ENCODE peak calls at places on chromosomes 6 and 20, in eight cellular contexts. G is effector memory CD4-positive, alpha-beta T cell; E is GM23248; L is RWPE2; Z is stomach; U is pancreas; D is CD4-positive, CD25-positive, alpha-beta regulatory T cell; P is psoas muscle. R is an unnamed sample.
A peak's percentile ranks its signal among the peaks of the same experiment; 100 is the strongest.

GRCh38 chr6:125296461-125296860 is 5.3 kb downstream of the HDDC2 start:
- DNase-seq in G (no peak), E (peak; percentile 57), L (no peak), Z (no peak), U (no peak), D (no peak), P (no peak), R (no peak)

GRCh38 chr6:39681566-39682250 is 43.5 kb downstream of the KIF6 start:
- DNase-seq in G (no peak), E (peak; percentile 56), L (no peak), Z (no peak), U (no peak), D (no peak), P (no peak), R (no peak)

GRCh38 chr6:137723273-137724017 is 143.6 kb upstream of the TNFAIP3 start:
- DNase-seq in G (no peak), E (no peak), L (no peak), Z (no peak), U (no peak), D (no peak), P (no peak), R (no peak)

GRCh38 chr20:36604952-36605308 is 649 bp upstream of the RAB5IF start:
- DNase-seq in G (peak; percentile 51), E (no peak), L (peak; percentile 87), Z (peak; percentile 41), U (peak; percentile 38), D (peak; percentile 42), P (peak; percentile 59), R (peak; percentile 59)

GRCh38 chr20:40563296-40563950 is 125.6 kb downstream of the MAFB start:
- DNase-seq in G (no peak), E (peak; percentile 37), L (peak; percentile 100), Z (peak; percentile 71), U (no peak), D (no peak), P (no peak), R (no peak)

GRCh38 chr20:34751453-34751852 is 47.3 kb downstream of the TP53INP2 start:
- DNase-seq in G (no peak), E (no peak), L (no peak), Z (no peak), U (no peak), D (no peak), P (no peak), R (no peak)

GRCh38 chr6:170052991-170053821 is 237.7 kb downstream of the DLL1 start:
- DNase-seq in G (no peak), E (no peak), L (peak; percentile 51), Z (peak; percentile 19), U (no peak), D (no peak), P (peak; percentile 49), R (peak; percentile 42)

GRCh38 chr6:155177369-155177961 is 86.3 kb upstream of the CLDN20 start:
- DNase-seq in G (no peak), E (peak; percentile 78), L (no peak), Z (peak; percentile 38), U (no peak), D (peak; percentile 14), P (no peak), R (no peak)

GRCh38 chr6:73121421-73121993 is 103.8 kb downstream of the KHDC1L start:
- DNase-seq in G (no peak), E (peak; percentile 66), L (no peak), Z (no peak), U (no peak), D (no peak), P (no peak), R (no peak)

GRCh38 chr6:113623124-113623523 is 234.0 kb upstream of the MARCKS start:
- DNase-seq in G (no peak), E (no peak), L (no peak), Z (no peak), U (no peak), D (no peak), P (no peak), R (no peak)

GRCh38 chr6:83429857-83430605 is 820 bp downstream of the ME1 start:
- DNase-seq in G (no peak), E (peak; percentile 53), L (no peak), Z (peak; percentile 32), U (peak; percentile 21), D (no peak), P (no peak), R (no peak)

GRCh38 chr20:58714923-58715708 is 22.5 kb downstream of the NPEPL1 start:
- DNase-seq in G (no peak), E (no peak), L (peak; percentile 79), Z (no peak), U (peak; percentile 9), D (no peak), P (peak; percentile 29), R (no peak)

GRCh38 chr6:158869010-158869603 is 49.9 kb upstream of the EZR start:
- DNase-seq in G (no peak), E (no peak), L (no peak), Z (no peak), U (no peak), D (no peak), P (no peak), R (no peak)

GRCh38 chr20:62603907-62604785 is 38.2 kb upstream of the SLCO4A1 start:
- DNase-seq in G (no peak), E (no peak), L (no peak), Z (no peak), U (no peak), D (no peak), P (peak; percentile 38), R (no peak)

GRCh38 chr6:114941078-114941477 is 598.3 kb upstream of the HS3ST5 start:
- DNase-seq in G (no peak), E (no peak), L (no peak), Z (no peak), U (no peak), D (no peak), P (no peak), R (no peak)

DNA sequence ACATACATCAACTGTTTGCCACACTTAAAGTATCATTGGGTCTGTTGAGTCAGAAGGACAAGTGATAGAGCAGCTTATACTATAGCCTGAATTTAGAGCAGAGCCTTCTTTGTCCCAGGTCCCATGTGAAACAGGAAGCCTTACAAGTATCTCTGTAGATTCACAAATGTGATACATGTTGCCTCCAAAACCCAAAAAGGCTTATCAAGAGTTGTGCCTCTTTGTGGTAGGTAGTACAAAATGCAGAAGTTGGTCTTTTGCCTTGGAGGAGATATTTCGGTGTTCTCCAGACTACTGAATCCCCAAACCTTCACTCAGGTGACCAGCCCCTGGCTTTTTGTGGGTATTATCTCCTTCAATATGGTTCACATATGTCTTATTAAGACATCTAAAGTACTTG is 172.8 kb upstream of the PROKR2 start:
- DNase-seq in G (no peak), E (no peak), L (no peak), Z (no peak), U (no peak), D (no peak), P (no peak), R (no peak)
- H3K4me3 ChIP-seq in G (no peak overlapping the region), E (no peak overlapping the region), L (no peak overlapping the region), Z (no peak overlapping the region), U (no peak overlapping the region), D (no peak overlapping the region), P (no peak overlapping the region), R (no peak overlapping the region)

DNA sequence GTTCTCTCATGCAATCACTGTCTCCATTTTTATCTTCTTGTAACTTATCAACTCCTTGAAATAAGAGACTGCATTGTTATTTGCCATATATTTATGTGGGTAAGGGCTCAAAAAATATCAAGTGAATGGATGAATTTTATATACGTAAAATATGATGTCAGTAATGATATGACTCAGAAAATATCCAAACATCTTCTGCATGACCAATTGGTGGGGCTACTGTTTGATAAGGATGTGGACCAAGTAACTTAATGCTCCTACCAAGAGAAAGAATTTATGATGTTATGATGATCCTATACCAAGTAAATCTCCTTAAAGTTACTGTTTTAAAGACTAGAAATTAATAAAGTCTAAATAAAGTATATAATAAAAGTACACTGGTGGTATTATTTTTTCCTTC is 103.7 kb downstream of the OGFRL1 start:
- DNase-seq in G (no peak), E (no peak), L (no peak), Z (no peak), U (no peak), D (no peak), P (no peak), R (no peak)
- H3K4me1 ChIP-seq in G (no peaks in the 10 kb centered on the region), E (peaks cover 61% of the 10 kb centered on the region), L (peaks cover 53% of the 10 kb centered on the region), Z (peaks cover 15% of the 10 kb centered on the region), U (peaks cover 9% of the 10 kb centered on the region), D (no peaks in the 10 kb centered on the region), P (peaks cover 83% of the 10 kb centered on the region), R (peaks cover 10% of the 10 kb centered on the region)

GRCh38 chr20:50174456-50174855 is 16.2 kb upstream of the CEBPB start:
- DNase-seq in G (no peak), E (no peak), L (no peak), Z (no peak), U (no peak), D (no peak), P (peak; percentile 8), R (no peak)

GRCh38 chr20:50165687-50166554 is 12.4 kb upstream of the PEDS1 start:
- DNase-seq in G (peak; percentile 47), E (peak; percentile 100), L (peak; percentile 100), Z (peak; percentile 95), U (peak; percentile 95), D (peak; percentile 45), P (peak; percentile 98), R (peak; percentile 98)

GRCh38 chr20:50169329-50169823 is 15.9 kb upstream of the PEDS1 start:
- DNase-seq in G (peak; percentile 66), E (peak; percentile 79), L (no peak), Z (peak; percentile 90), U (peak; percentile 65), D (peak; percentile 69), P (peak; percentile 81), R (peak; percentile 78)

GRCh38 chr20:50172347-50173013 is 18.1 kb upstream of the CEBPB start:
- DNase-seq in G (no peak), E (peak; percentile 83), L (peak; percentile 98), Z (peak; percentile 88), U (peak; percentile 85), D (no peak), P (peak; percentile 92), R (peak; percentile 91)

DNA sequence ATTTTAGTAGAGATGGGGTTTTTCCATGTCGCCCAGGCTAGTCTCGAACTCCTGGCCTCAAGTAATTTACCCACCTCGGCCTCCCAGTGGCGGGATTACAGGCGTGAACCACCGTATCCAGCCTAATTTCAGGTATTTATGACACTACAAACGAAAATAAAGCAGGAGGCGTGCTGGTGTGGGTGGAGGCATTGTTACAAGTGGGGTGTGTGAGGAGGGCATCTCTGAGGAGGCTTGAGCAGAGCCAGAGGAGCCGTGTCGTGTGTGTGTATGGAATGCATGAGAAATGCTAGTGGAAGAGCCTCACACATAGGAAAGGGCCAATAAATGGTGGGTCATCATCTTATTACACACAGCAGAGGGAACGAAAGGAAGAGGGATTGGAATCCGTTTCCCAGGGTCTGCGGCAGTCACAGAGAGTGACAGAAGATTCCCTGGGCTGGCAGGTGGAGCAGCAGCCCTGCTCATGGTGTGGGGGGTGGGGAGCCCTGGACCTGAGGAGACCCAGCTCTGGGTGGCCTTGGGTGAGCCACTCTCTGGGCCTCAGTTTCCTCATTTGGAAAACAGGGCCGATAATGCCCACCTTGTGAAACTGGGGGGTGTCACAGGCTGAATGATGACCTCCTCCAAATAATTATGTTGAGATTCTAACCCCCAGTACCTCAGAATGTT is 17.2 kb upstream of the PEDS1 start:
- DNase-seq in G (no peak), E (no peak), L (no peak), Z (no peak), U (no peak), D (no peak), P (no peak), R (no peak)
- H3K27ac ChIP-seq in G (no peak overlapping the region), E (no peak overlapping the region), L (no peak overlapping the region), Z (no peak overlapping the region), U (no peak overlapping the region), D (no peak overlapping the region), P (peak overlapping the region; percentile 84), R (no peak overlapping the region)

GRCh38 chr6:135970750-135971149 is 119.2 kb downstream of the PDE7B start:
- DNase-seq in G (no peak), E (no peak), L (no peak), Z (no peak), U (no peak), D (no peak), P (no peak), R (no peak)
- H3K4me3 ChIP-seq in G (no peak overlapping the region), E (no peak overlapping the region), L (no peak overlapping the region), Z (no peak overlapping the region), U (no peak overlapping the region), D (no peak overlapping the region), P (no peak overlapping the region), R (no peak overlapping the region)